ENCODE peak calls at places on chromosomes 5 and 9, in seven cellular contexts. One of them, this sample, is unnamed.
A peak's percentile ranks its signal among the peaks of the same experiment; 100 is the strongest.

GRCh38 chr5:124948754-124949275 is 202.4 kb upstream of the ZNF608 start:
- DNase-seq in neuronal stem cell: no peak
- DNase-seq in H9: no peak
- DNase-seq in IMR-90: no peak
- DNase-seq in trophoblast cell: no peak
- DNase-seq in mesendoderm: no peak
- DNase-seq in H1: no peak
- DNase-seq in this sample: no peak

GRCh38 chr5:120465281-120465961 is 1.3 kb downstream of the PRR16 start:
- DNase-seq in neuronal stem cell: peak; percentile 46
- DNase-seq in H9: peak; percentile 76
- DNase-seq in IMR-90: peak; percentile 64
- DNase-seq in trophoblast cell: no peak
- DNase-seq in mesendoderm: peak; percentile 77
- DNase-seq in H1: peak; percentile 78
- DNase-seq in this sample: peak; percentile 77

GRCh38 chr5:153952893-153953292 is 85.8 kb downstream of the FAM114A2 start:
- DNase-seq in neuronal stem cell: no peak
- DNase-seq in H9: no peak
- DNase-seq in IMR-90: no peak
- DNase-seq in trophoblast cell: no peak
- DNase-seq in mesendoderm: no peak
- DNase-seq in H1: no peak
- DNase-seq in this sample: no peak

GRCh38 chr5:112684737-112685136 is 52.9 kb upstream of the APC start:
- DNase-seq in neuronal stem cell: no peak
- DNase-seq in H9: no peak
- DNase-seq in IMR-90: peak; percentile 74
- DNase-seq in trophoblast cell: peak; percentile 44
- DNase-seq in mesendoderm: no peak
- DNase-seq in H1: no peak
- DNase-seq in this sample: peak; percentile 77

GRCh38 chr5:73968729-73969128 is 342.7 kb downstream of the ARHGEF28 start:
- DNase-seq in neuronal stem cell: no peak
- DNase-seq in H9: no peak
- DNase-seq in IMR-90: peak; percentile 12
- DNase-seq in trophoblast cell: no peak
- DNase-seq in mesendoderm: peak; percentile 73
- DNase-seq in H1: no peak
- DNase-seq in this sample: no peak

GRCh38 chr9:4750021-4750673 is 9.1 kb upstream of the AK3 start:
- DNase-seq in neuronal stem cell: no peak
- DNase-seq in H9: no peak
- DNase-seq in IMR-90: peak; percentile 61
- DNase-seq in trophoblast cell: no peak
- DNase-seq in mesendoderm: peak; percentile 31
- DNase-seq in H1: no peak
- DNase-seq in this sample: peak; percentile 68

GRCh38 chr9:131803758-131804411 is 64.0 kb upstream of the RAPGEF1 start:
- DNase-seq in neuronal stem cell: no peak
- DNase-seq in H9: no peak
- DNase-seq in IMR-90: no peak
- DNase-seq in trophoblast cell: no peak
- DNase-seq in mesendoderm: no peak
- DNase-seq in H1: no peak
- DNase-seq in this sample: no peak

GRCh38 chr5:127324756-127325155 is 34.2 kb downstream of the MEGF10 start:
- DNase-seq in neuronal stem cell: no peak
- DNase-seq in H9: no peak
- DNase-seq in IMR-90: no peak
- DNase-seq in trophoblast cell: no peak
- DNase-seq in mesendoderm: peak; percentile 64
- DNase-seq in H1: no peak
- DNase-seq in this sample: no peak

GRCh38 chr9:131273791-131274673 is 2.3 kb downstream of the FAM78A start:
- DNase-seq in neuronal stem cell: no peak
- DNase-seq in H9: no peak
- DNase-seq in IMR-90: no peak
- DNase-seq in trophoblast cell: no peak
- DNase-seq in mesendoderm: no peak
- DNase-seq in H1: no peak
- DNase-seq in this sample: no peak

GRCh38 chr9:2281803-2282185 is 266.6 kb downstream of the SMARCA2 start:
- DNase-seq in neuronal stem cell: no peak
- DNase-seq in H9: no peak
- DNase-seq in IMR-90: peak; percentile 31
- DNase-seq in trophoblast cell: no peak
- DNase-seq in mesendoderm: peak; percentile 89
- DNase-seq in H1: no peak
- DNase-seq in this sample: peak; percentile 14

GRCh38 chr9:21995652-21996275 is 1.2 kb downstream of the CDKN2B-AS1 start:
- DNase-seq in neuronal stem cell: no peak
- DNase-seq in H9: no peak
- DNase-seq in IMR-90: peak; percentile 55
- DNase-seq in trophoblast cell: peak; percentile 61
- DNase-seq in mesendoderm: peak; percentile 64
- DNase-seq in H1: peak; percentile 80
- DNase-seq in this sample: peak; percentile 81

GRCh38 chr5:143217065-143217803 is 186.3 kb downstream of the NR3C1 start:
- DNase-seq in neuronal stem cell: no peak
- DNase-seq in H9: no peak
- DNase-seq in IMR-90: peak; percentile 27
- DNase-seq in trophoblast cell: no peak
- DNase-seq in mesendoderm: peak; percentile 23
- DNase-seq in H1: no peak
- DNase-seq in this sample: peak; percentile 76

GRCh38 chr5:14185336-14186131 is 42.4 kb downstream of the TRIO start:
- DNase-seq in neuronal stem cell: no peak
- DNase-seq in H9: no peak
- DNase-seq in IMR-90: peak; percentile 77
- DNase-seq in trophoblast cell: no peak
- DNase-seq in mesendoderm: no peak
- DNase-seq in H1: no peak
- DNase-seq in this sample: peak; percentile 86

GRCh38 chr9:15189491-15189890 is 117.5 kb downstream of the TTC39B start:
- DNase-seq in neuronal stem cell: no peak
- DNase-seq in H9: no peak
- DNase-seq in IMR-90: no peak
- DNase-seq in trophoblast cell: no peak
- DNase-seq in mesendoderm: no peak
- DNase-seq in H1: no peak
- DNase-seq in this sample: no peak

GRCh38 chr5:139783436-139783955 is 12.1 kb upstream of the PSD2 start:
- DNase-seq in neuronal stem cell: no peak
- DNase-seq in H9: no peak
- DNase-seq in IMR-90: peak; percentile 20
- DNase-seq in trophoblast cell: no peak
- DNase-seq in mesendoderm: no peak
- DNase-seq in H1: no peak
- DNase-seq in this sample: no peak

GRCh38 chr5:448061-448765 is 5.2 kb downstream of the EXOC3 start:
- DNase-seq in neuronal stem cell: no peak
- DNase-seq in H9: peak; percentile 14
- DNase-seq in IMR-90: no peak
- DNase-seq in trophoblast cell: peak; percentile 23
- DNase-seq in mesendoderm: no peak
- DNase-seq in H1: no peak
- DNase-seq in this sample: no peak

GRCh38 chr5:150142800-150143724 is 12.6 kb downstream of the PDGFRB start:
- DNase-seq in neuronal stem cell: no peak
- DNase-seq in H9: no peak
- DNase-seq in IMR-90: peak; percentile 98
- DNase-seq in trophoblast cell: peak; percentile 96
- DNase-seq in mesendoderm: no peak
- DNase-seq in H1: no peak
- DNase-seq in this sample: peak; percentile 98

GRCh38 chr9:129570450-129571297 is 50.2 kb downstream of the C9orf50 start:
- DNase-seq in neuronal stem cell: no peak
- DNase-seq in H9: peak; percentile 62
- DNase-seq in IMR-90: peak; percentile 90
- DNase-seq in trophoblast cell: no peak
- DNase-seq in mesendoderm: peak; percentile 90
- DNase-seq in H1: peak; percentile 56
- DNase-seq in this sample: peak; percentile 78

GRCh38 chr5:68661237-68661636 is 432.6 kb upstream of the SLC30A5 start:
- DNase-seq in neuronal stem cell: no peak
- DNase-seq in H9: peak; percentile 60
- DNase-seq in IMR-90: peak; percentile 22
- DNase-seq in trophoblast cell: no peak
- DNase-seq in mesendoderm: peak; percentile 70
- DNase-seq in H1: peak; percentile 59
- DNase-seq in this sample: peak; percentile 33

GRCh38 chr9:137368431-137369110 is 54.4 kb downstream of the EXD3 start:
- DNase-seq in neuronal stem cell: no peak
- DNase-seq in H9: peak; percentile 26
- DNase-seq in IMR-90: no peak
- DNase-seq in trophoblast cell: no peak
- DNase-seq in mesendoderm: no peak
- DNase-seq in H1: peak; percentile 55
- DNase-seq in this sample: no peak

GRCh38 chr5:74514888-74515551 is 125.5 kb downstream of the ENC1 start:
- DNase-seq in neuronal stem cell: no peak
- DNase-seq in H9: no peak
- DNase-seq in IMR-90: no peak
- DNase-seq in trophoblast cell: no peak
- DNase-seq in mesendoderm: no peak
- DNase-seq in H1: no peak
- DNase-seq in this sample: no peak

GRCh38 chr5:103450333-103451061 is 112.1 kb downstream of the NUDT12 start:
- DNase-seq in neuronal stem cell: no peak
- DNase-seq in H9: no peak
- DNase-seq in IMR-90: peak; percentile 88
- DNase-seq in trophoblast cell: peak; percentile 71
- DNase-seq in mesendoderm: peak; percentile 25
- DNase-seq in H1: no peak
- DNase-seq in this sample: peak; percentile 58

GRCh38 chr5:69049151-69049550 is 44.7 kb upstream of the SLC30A5 start:
- DNase-seq in neuronal stem cell: no peak
- DNase-seq in H9: no peak
- DNase-seq in IMR-90: no peak
- DNase-seq in trophoblast cell: peak; percentile 4
- DNase-seq in mesendoderm: no peak
- DNase-seq in H1: no peak
- DNase-seq in this sample: peak; percentile 7

GRCh38 chr9:15286288-15286834 is 20.7 kb downstream of the TTC39B start:
- DNase-seq in neuronal stem cell: no peak
- DNase-seq in H9: no peak
- DNase-seq in IMR-90: no peak
- DNase-seq in trophoblast cell: no peak
- DNase-seq in mesendoderm: no peak
- DNase-seq in H1: no peak
- DNase-seq in this sample: no peak

GRCh38 chr9:128098017-128098935 is 29.3 kb downstream of the PTGES2 start:
- DNase-seq in neuronal stem cell: peak; percentile 93
- DNase-seq in H9: peak; percentile 99
- DNase-seq in IMR-90: peak; percentile 98
- DNase-seq in trophoblast cell: peak; percentile 98
- DNase-seq in mesendoderm: peak; percentile 100
- DNase-seq in H1: peak; percentile 90
- DNase-seq in this sample: peak; percentile 98

GRCh38 chr5:112366987-112367386 is 52.1 kb downstream of the EPB41L4A start:
- DNase-seq in neuronal stem cell: no peak
- DNase-seq in H9: peak; percentile 58
- DNase-seq in IMR-90: no peak
- DNase-seq in trophoblast cell: no peak
- DNase-seq in mesendoderm: peak; percentile 70
- DNase-seq in H1: no peak
- DNase-seq in this sample: peak; percentile 2

GRCh38 chr9:129697111-129697955 is 31.9 kb downstream of the PRRX2 start:
- DNase-seq in neuronal stem cell: no peak
- DNase-seq in H9: peak; percentile 54
- DNase-seq in IMR-90: peak; percentile 78
- DNase-seq in trophoblast cell: no peak
- DNase-seq in mesendoderm: peak; percentile 47
- DNase-seq in H1: peak; percentile 80
- DNase-seq in this sample: peak; percentile 84

GRCh38 chr9:33154368-33154767 is 12.8 kb downstream of the B4GALT1 start:
- DNase-seq in neuronal stem cell: no peak
- DNase-seq in H9: no peak
- DNase-seq in IMR-90: no peak
- DNase-seq in trophoblast cell: no peak
- DNase-seq in mesendoderm: no peak
- DNase-seq in H1: no peak
- DNase-seq in this sample: no peak
- H3K79me1 ChIP-seq in neuronal stem cell: no peaks in the 10 kb centered on the region
- H3K79me1 ChIP-seq in H9: no peaks in the 10 kb centered on the region
- H3K79me1 ChIP-seq in IMR-90: peaks cover 75% of the 10 kb centered on the region
- H3K79me1 ChIP-seq in trophoblast cell: peaks cover 16% of the 10 kb centered on the region
- H3K79me1 ChIP-seq in mesendoderm: peaks cover 19% of the 10 kb centered on the region
- H3K79me1 ChIP-seq in H1: no peaks in the 10 kb centered on the region
- H3K79me1 ChIP-seq in this sample: peaks cover 16% of the 10 kb centered on the region

DNA sequence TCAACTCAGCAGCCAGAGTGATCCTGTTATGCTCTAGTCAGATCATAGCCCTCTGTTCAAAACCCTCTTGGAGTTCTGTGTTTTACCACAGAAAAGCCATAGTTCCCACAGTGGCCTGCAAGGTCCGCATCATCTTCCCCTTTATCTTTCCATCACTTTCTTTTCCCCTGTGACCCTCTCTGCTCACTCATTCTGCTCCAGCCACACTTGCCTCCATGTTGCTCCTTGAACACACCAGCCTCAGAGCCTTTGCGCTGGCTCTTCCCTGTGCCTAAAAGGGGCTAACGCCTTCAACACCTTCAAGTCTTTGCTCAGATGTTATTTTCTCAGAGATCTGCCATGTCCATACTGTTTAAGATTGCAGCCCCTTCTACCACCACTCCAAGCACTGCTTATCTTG is 26.3 kb downstream of the CSF2 start:
- DNase-seq in neuronal stem cell: no peak
- DNase-seq in H9: no peak
- DNase-seq in IMR-90: no peak
- DNase-seq in trophoblast cell: no peak
- DNase-seq in mesendoderm: no peak
- DNase-seq in H1: no peak
- DNase-seq in this sample: no peak
- H3K79me1 ChIP-seq in neuronal stem cell: no peaks in the 10 kb centered on the region
- H3K79me1 ChIP-seq in H9: no peaks in the 10 kb centered on the region
- H3K79me1 ChIP-seq in IMR-90: no peaks in the 10 kb centered on the region
- H3K79me1 ChIP-seq in trophoblast cell: no peaks in the 10 kb centered on the region
- H3K79me1 ChIP-seq in mesendoderm: no peaks in the 10 kb centered on the region
- H3K79me1 ChIP-seq in H1: no peaks in the 10 kb centered on the region
- H3K79me1 ChIP-seq in this sample: no peaks in the 10 kb centered on the region

DNA sequence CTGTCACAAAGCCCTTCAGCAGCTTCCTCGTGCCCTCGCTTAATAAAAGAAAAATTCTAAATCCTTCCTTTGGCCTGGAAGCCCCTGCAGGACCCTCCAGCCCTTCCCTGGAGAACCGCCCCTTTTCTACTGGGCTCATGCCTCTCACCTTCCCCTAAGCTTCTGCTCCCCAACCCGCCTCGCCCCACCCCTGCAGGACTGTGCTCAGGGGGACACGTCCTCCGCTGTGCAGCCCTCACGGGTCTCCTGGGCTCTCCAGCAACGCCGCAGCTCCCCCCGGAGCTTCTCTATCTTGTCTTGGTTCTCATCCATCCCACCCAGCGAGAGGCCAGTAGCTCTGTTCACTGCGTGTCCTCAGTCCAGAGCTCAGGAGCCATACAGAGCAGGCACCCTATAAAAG is 65.6 kb upstream of the SARDH start:
- DNase-seq in neuronal stem cell: no peak
- DNase-seq in H9: no peak
- DNase-seq in IMR-90: no peak
- DNase-seq in trophoblast cell: no peak
- DNase-seq in mesendoderm: no peak
- DNase-seq in H1: no peak
- DNase-seq in this sample: no peak
- H3K79me1 ChIP-seq in neuronal stem cell: peaks cover 6% of the 10 kb centered on the region
- H3K79me1 ChIP-seq in H9: no peaks in the 10 kb centered on the region
- H3K79me1 ChIP-seq in IMR-90: peaks cover 8% of the 10 kb centered on the region
- H3K79me1 ChIP-seq in trophoblast cell: peaks cover 3% of the 10 kb centered on the region
- H3K79me1 ChIP-seq in mesendoderm: no peaks in the 10 kb centered on the region
- H3K79me1 ChIP-seq in H1: no peaks in the 10 kb centered on the region
- H3K79me1 ChIP-seq in this sample: peaks cover 72% of the 10 kb centered on the region

GRCh38 chr9:34863426-34863825 is 94.7 kb upstream of the PHF24 start:
- DNase-seq in neuronal stem cell: no peak
- DNase-seq in H9: no peak
- DNase-seq in IMR-90: no peak
- DNase-seq in trophoblast cell: no peak
- DNase-seq in mesendoderm: no peak
- DNase-seq in H1: no peak
- DNase-seq in this sample: no peak
- H3K79me1 ChIP-seq in neuronal stem cell: no peaks in the 10 kb centered on the region
- H3K79me1 ChIP-seq in H9: no peaks in the 10 kb centered on the region
- H3K79me1 ChIP-seq in IMR-90: no peaks in the 10 kb centered on the region
- H3K79me1 ChIP-seq in trophoblast cell: no peaks in the 10 kb centered on the region
- H3K79me1 ChIP-seq in mesendoderm: no peaks in the 10 kb centered on the region
- H3K79me1 ChIP-seq in H1: no peaks in the 10 kb centered on the region
- H3K79me1 ChIP-seq in this sample: no peaks in the 10 kb centered on the region